ENCODE peak calls at places on chromosome 16, in ten cellular contexts. One of them, this sample, is unnamed.

GRCh38 chr16:81514568-81515258 is 70.1 kb downstream of the CMIP start:
- DNase-seq in NCI-H1092 treated with DMSO at 0.1 percent for 48 hours: no peak
- DNase-seq in nephron progenitor cell: no peak
- DNase-seq in aorta: peak; percentile 38
- DNase-seq in retina: no peak
- DNase-seq in choroid plexus epithelial cell: no peak
- DNase-seq in left ventricle myocardium inferior: no peak
- DNase-seq in HuH-7: no peak
- DNase-seq in AG20443: no peak
- DNase-seq in iPS DF 6.9: no peak
- DNase-seq in this sample: no peak

GRCh38 chr16:86138121-86138944 is 239.4 kb downstream of the IRF8 start:
- DNase-seq in NCI-H1092 treated with DMSO at 0.1 percent for 48 hours: no peak
- DNase-seq in nephron progenitor cell: no peak
- DNase-seq in aorta: no peak
- DNase-seq in retina: peak; percentile 18
- DNase-seq in choroid plexus epithelial cell: no peak
- DNase-seq in left ventricle myocardium inferior: no peak
- DNase-seq in HuH-7: no peak
- DNase-seq in AG20443: no peak
- DNase-seq in iPS DF 6.9: no peak
- DNase-seq in this sample: no peak

GRCh38 chr16:68992521-68992920 is 112.9 kb upstream of the HAS3 start:
- DNase-seq in NCI-H1092 treated with DMSO at 0.1 percent for 48 hours: no peak
- DNase-seq in nephron progenitor cell: no peak
- DNase-seq in aorta: no peak
- DNase-seq in retina: no peak
- DNase-seq in choroid plexus epithelial cell: peak; percentile 78
- DNase-seq in left ventricle myocardium inferior: no peak
- DNase-seq in HuH-7: no peak
- DNase-seq in AG20443: peak; percentile 47
- DNase-seq in iPS DF 6.9: no peak
- DNase-seq in this sample: no peak

GRCh38 chr16:86337581-86338402 is 172.5 kb upstream of the FOXF1 start:
- DNase-seq in NCI-H1092 treated with DMSO at 0.1 percent for 48 hours: no peak
- DNase-seq in nephron progenitor cell: no peak
- DNase-seq in aorta: peak; percentile 26
- DNase-seq in retina: no peak
- DNase-seq in choroid plexus epithelial cell: no peak
- DNase-seq in left ventricle myocardium inferior: no peak
- DNase-seq in HuH-7: no peak
- DNase-seq in AG20443: no peak
- DNase-seq in iPS DF 6.9: no peak
- DNase-seq in this sample: no peak

GRCh38 chr16:77723108-77723514 is 797 bp downstream of the NUDT7 start:
- DNase-seq in NCI-H1092 treated with DMSO at 0.1 percent for 48 hours: no peak
- DNase-seq in nephron progenitor cell: peak; percentile 7
- DNase-seq in aorta: peak; percentile 50
- DNase-seq in retina: no peak
- DNase-seq in choroid plexus epithelial cell: peak; percentile 61
- DNase-seq in left ventricle myocardium inferior: peak; percentile 16
- DNase-seq in HuH-7: peak; percentile 26
- DNase-seq in AG20443: peak; percentile 52
- DNase-seq in iPS DF 6.9: no peak
- DNase-seq in this sample: no peak

GRCh38 chr16:65476556-65476955 is 354.7 kb upstream of the CDH11 start:
- DNase-seq in NCI-H1092 treated with DMSO at 0.1 percent for 48 hours: no peak
- DNase-seq in nephron progenitor cell: no peak
- DNase-seq in aorta: no peak
- DNase-seq in retina: no peak
- DNase-seq in choroid plexus epithelial cell: no peak
- DNase-seq in left ventricle myocardium inferior: no peak
- DNase-seq in HuH-7: no peak
- DNase-seq in AG20443: no peak
- DNase-seq in iPS DF 6.9: no peak
- DNase-seq in this sample: no peak

GRCh38 chr16:79997257-79997656 is 396.7 kb upstream of the MAF start:
- DNase-seq in NCI-H1092 treated with DMSO at 0.1 percent for 48 hours: no peak
- DNase-seq in nephron progenitor cell: no peak
- DNase-seq in aorta: no peak
- DNase-seq in retina: no peak
- DNase-seq in choroid plexus epithelial cell: peak; percentile 58
- DNase-seq in left ventricle myocardium inferior: no peak
- DNase-seq in HuH-7: peak; percentile 33
- DNase-seq in AG20443: peak; percentile 43
- DNase-seq in iPS DF 6.9: no peak
- DNase-seq in this sample: no peak

GRCh38 chr16:75236232-75236631 is 15.2 kb downstream of the BCAR1 start:
- DNase-seq in NCI-H1092 treated with DMSO at 0.1 percent for 48 hours: no peak
- DNase-seq in nephron progenitor cell: no peak
- DNase-seq in aorta: no peak
- DNase-seq in retina: no peak
- DNase-seq in choroid plexus epithelial cell: no peak
- DNase-seq in left ventricle myocardium inferior: no peak
- DNase-seq in HuH-7: no peak
- DNase-seq in AG20443: no peak
- DNase-seq in iPS DF 6.9: no peak
- DNase-seq in this sample: no peak

GRCh38 chr16:28136751-28137434 is 73.4 kb upstream of the GSG1L start:
- DNase-seq in NCI-H1092 treated with DMSO at 0.1 percent for 48 hours: no peak
- DNase-seq in nephron progenitor cell: no peak
- DNase-seq in aorta: no peak
- DNase-seq in retina: no peak
- DNase-seq in choroid plexus epithelial cell: peak; percentile 36
- DNase-seq in left ventricle myocardium inferior: no peak
- DNase-seq in HuH-7: no peak
- DNase-seq in AG20443: no peak
- DNase-seq in iPS DF 6.9: no peak
- DNase-seq in this sample: no peak

This sample was measured in NCI-H2227 treated with DMSO at 0.1 percent for 48 hours.